ENCODE peak calls at places on chromosome 16, in six cellular contexts. W is H7, K is ascending aorta, O is upper lobe of right lung, Y is brain microvascular endothelial cell, U is tibial artery. I is an unnamed sample.
A peak's percentile ranks its signal among the peaks of the same experiment; 100 is the strongest.

GRCh38 chr16:3725291-3725690 is 8.0 kb upstream of the TRAP1 start:
- DNase-seq in K (no peak), W (no peak), Y (no peak), U (no peak), O (no peak), I (no peak)

GRCh38 chr16:56423584-56424403 is 1.6 kb downstream of the AMFR start:
- DNase-seq in Y (no peak), W (no peak), U (no peak), K (no peak), O (no peak), I (peak; percentile 37)

GRCh38 chr16:19330801-19331484 is 45.4 kb downstream of the CLEC19A start:
- DNase-seq in K (no peak), O (no peak), Y (peak; percentile 14), U (no peak), W (no peak), I (no peak)

GRCh38 chr16:84351630-84352029 is 16.7 kb upstream of the ATP2C2 start:
- DNase-seq in Y (no peak), O (no peak), W (no peak), U (no peak), K (no peak), I (no peak)

GRCh38 chr16:84232969-84233368 is 6.8 kb downstream of the KCNG4 start:
- DNase-seq in W (no peak), O (no peak), Y (no peak), K (no peak), U (no peak), I (no peak)

GRCh38 chr16:84786605-84787302 is 33.0 kb upstream of the CRISPLD2 start:
- DNase-seq in U (peak; percentile 62), W (no peak), Y (no peak), O (no peak), K (no peak), I (no peak)

GRCh38 chr16:51057969-51058337 is 93.1 kb downstream of the SALL1 start:
- DNase-seq in U (no peak), W (no peak), K (no peak), Y (no peak), O (no peak), I (no peak)

GRCh38 chr16:68920349-68920748 is 77.0 kb downstream of the TANGO6 start:
- DNase-seq in O (no peak), U (no peak), Y (no peak), K (no peak), W (no peak), I (no peak)

GRCh38 chr16:87780385-87780989 is 14.7 kb upstream of the KLHDC4 start:
- DNase-seq in O (peak; percentile 83), U (no peak), K (no peak), W (no peak), Y (peak; percentile 52), I (peak; percentile 20)

GRCh38 chr16:66478733-66479511 is 51.8 kb downstream of the BEAN1 start:
- DNase-seq in O (peak; percentile 81), Y (peak; percentile 27), K (no peak), U (peak; percentile 85), W (peak; percentile 90), I (peak; percentile 73)

GRCh38 chr16:17343729-17344128 is 127.0 kb downstream of the XYLT1 start:
- DNase-seq in U (no peak), O (no peak), W (no peak), K (no peak), Y (no peak), I (no peak)

GRCh38 chr16:4613636-4614570 is 785 bp downstream of the UBALD1 start:
- DNase-seq in U (peak; percentile 71), W (peak; percentile 82), O (peak; percentile 80), K (no peak), Y (peak; percentile 6), I (no peak)

GRCh38 chr16:63789603-63790002 is 1332.3 kb downstream of the CDH11 start:
- DNase-seq in W (no peak), Y (no peak), U (no peak), K (no peak), O (no peak), I (no peak)

GRCh38 chr16:69187891-69188451 is 1.0 kb downstream of the SNTB2 start:
- DNase-seq in U (peak; percentile 74), W (peak; percentile 63), Y (peak; percentile 24), K (no peak), O (peak; percentile 75), I (peak; percentile 56)

GRCh38 chr16:11472410-11472809 is 114.3 kb downstream of the LITAF start:
- DNase-seq in O (peak; percentile 11), W (no peak), U (no peak), K (no peak), Y (no peak), I (no peak)

GRCh38 chr16:84115919-84116719 is 623 bp downstream of the MBTPS1 start:
- DNase-seq in K (no peak), O (no peak), U (no peak), W (no peak), Y (peak; percentile 12), I (peak; percentile 72)

GRCh38 chr16:30637952-30638351 is 12.8 kb upstream of the PRR14 start:
- DNase-seq in W (peak; percentile 43), O (no peak), Y (peak; percentile 42), U (no peak), K (no peak), I (no peak)

GRCh38 chr16:83215417-83216001 is 588.7 kb downstream of the CDH13 start:
- DNase-seq in K (no peak), O (no peak), W (peak; percentile 81), Y (peak; percentile 32), U (no peak), I (no peak)

GRCh38 chr16:67277294-67277998 is 1.9 kb upstream of the PLEKHG4 start:
- DNase-seq in O (no peak), U (peak; percentile 85), K (peak; percentile 55), Y (peak; percentile 98), W (no peak), I (no peak)

DNA sequence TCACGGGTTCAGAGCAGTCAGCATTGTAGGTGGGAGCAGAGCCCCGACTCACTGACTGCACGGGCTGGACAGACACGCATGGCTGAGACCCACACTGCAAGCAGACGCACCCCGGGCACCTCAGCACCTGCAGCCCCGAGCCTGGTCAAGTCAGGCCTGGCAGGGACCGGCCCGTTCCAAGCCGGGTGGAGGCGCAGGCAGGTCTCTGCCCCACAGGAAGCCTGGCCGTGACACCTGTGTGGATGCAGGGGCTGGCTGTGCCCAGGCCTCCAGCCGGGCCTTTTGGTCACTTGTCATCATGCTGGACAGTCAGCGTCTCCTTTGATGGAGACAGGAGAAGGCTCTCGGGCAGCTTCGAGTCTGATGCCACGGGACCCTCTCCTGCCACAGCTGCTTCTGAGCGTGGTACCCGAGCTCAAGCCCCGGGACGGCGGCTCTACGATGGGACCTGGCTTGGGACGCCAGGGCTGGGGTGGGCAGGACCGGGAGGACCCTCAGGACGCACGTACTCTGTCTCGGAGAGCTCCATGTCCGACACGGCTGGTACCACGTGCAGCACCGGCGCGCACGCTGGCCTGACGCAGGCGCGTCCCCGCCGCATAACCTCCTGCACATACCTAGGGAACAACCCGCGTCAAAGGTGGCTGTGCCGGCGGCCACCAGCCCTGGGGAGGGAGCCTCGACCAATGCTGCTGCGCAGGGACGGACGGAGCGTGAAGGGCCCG is 7.9 kb downstream of the PDIA2 start:
- DNase-seq in U (no peak), O (no peak), W (no peak), K (no peak), Y (no peak), I (no peak)
- H3K36me3 ChIP-seq in U (peaks cover 78% of the 10 kb centered on the region), O (peaks cover 57% of the 10 kb centered on the region), W (peaks cover 6% of the 10 kb centered on the region), K (peaks cover 74% of the 10 kb centered on the region), Y (peaks cover 27% of the 10 kb centered on the region), I (peaks cover 27% of the 10 kb centered on the region)

DNA sequence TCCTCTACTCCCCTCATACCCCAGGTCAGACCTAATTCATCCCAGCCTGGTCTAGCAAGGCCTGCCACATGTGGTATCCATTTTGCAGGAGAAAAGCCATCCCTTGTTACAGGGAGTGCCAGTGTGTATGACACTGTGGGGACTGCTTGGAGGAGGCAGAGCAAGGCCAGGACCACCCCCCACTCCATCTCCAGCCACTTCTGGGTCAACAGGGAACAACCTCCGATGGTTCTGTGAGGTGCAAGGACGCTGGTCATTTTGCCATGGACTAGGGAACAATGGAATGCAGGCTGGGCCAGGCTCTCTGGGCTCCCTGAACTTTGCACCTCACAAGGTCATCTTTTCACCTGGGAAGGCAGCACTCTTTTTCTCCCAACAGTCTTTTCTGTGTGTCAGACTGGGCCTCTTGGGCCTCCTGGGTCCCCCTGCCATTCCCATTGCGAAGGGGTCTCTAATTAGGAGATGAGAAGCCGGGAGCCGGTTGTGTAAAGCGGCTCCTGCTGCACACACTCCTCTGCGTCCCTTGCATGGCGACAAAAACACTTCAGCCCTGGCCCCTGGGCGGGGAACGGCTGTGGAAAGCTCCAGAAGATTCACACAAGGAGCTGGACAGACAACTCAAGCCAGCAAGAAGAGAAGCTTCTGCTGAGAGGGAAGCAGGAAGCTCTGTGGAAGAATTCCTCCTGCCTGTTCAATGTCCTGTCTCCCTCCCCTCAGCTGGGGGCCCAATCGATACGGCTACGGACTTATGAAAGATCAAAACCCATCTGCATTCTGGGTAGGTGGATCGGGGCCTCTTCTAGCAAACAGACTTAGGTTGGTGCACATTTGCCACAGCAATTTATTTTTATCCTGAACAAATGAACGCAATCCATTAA is 38.5 kb upstream of the MTSS2 start:
- DNase-seq in O (no peak), Y (no peak), U (no peak), K (no peak), W (no peak), I (no peak)
- H3K36me3 ChIP-seq in O (peaks cover 3% of the 10 kb centered on the region), Y (peaks cover 7% of the 10 kb centered on the region), U (peaks cover 29% of the 10 kb centered on the region), K (no peaks in the 10 kb centered on the region), W (no peaks in the 10 kb centered on the region), I (no peaks in the 10 kb centered on the region)

DNA sequence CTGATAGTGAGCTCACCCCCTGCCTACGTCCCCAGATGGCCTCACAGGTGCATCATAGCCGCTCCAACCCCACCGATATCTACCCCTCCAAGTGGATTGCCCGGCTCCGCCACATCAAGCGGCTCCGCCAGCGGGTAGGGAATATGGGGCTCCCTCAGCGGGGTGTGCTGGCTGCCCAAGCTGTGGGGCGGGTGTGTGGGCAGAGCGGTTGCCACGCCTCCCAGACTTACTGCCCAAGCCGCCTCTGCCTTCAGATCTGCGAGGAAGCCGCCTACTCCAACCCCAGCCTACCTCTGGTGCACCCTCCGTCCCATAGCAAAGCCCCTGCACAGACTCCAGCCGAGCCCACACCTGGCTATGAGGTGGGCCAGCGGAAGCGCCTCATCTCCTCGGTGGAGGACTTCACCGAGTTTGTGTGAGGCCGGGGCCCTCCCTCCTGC is 40.4 kb downstream of the TSC2 start:
- DNase-seq in Y (no peak), U (no peak), O (no peak), K (no peak), W (no peak), I (no peak)
- H3K36me3 ChIP-seq in Y (peaks cover 77% of the 10 kb centered on the region), U (peaks cover 83% of the 10 kb centered on the region), O (peaks cover 80% of the 10 kb centered on the region), K (peaks cover 89% of the 10 kb centered on the region), W (no peaks in the 10 kb centered on the region), I (no peaks in the 10 kb centered on the region)

GRCh38 chr16:8798174-8798527 is 512 bp downstream of the PMM2 start:
- DNase-seq in K (no peak), O (no peak), W (no peak), Y (peak; percentile 34), U (no peak), I (no peak)
- H3K36me3 ChIP-seq in K (peaks cover 19% of the 10 kb centered on the region), O (peaks cover 32% of the 10 kb centered on the region), W (peaks cover 15% of the 10 kb centered on the region), Y (peaks cover 17% of the 10 kb centered on the region), U (peaks cover 20% of the 10 kb centered on the region), I (peaks cover 12% of the 10 kb centered on the region)